ENCODE peak calls at places on chromosome 13, in six cellular contexts. One of them, this sample, is unnamed.

GRCh38 chr13:63041640-63042414 is 1626.2 kb upstream of the PCDH20 start:
- ATAC-seq in naive B cell: no peak
- ATAC-seq in central memory CD8-positive, alpha-beta T cell: no peak
- ATAC-seq in A549: no peak
- ATAC-seq in RWPE2: peak; percentile 61
- ATAC-seq in stimulated activated naive B cell treated with anti-CD40 and anti-IgM and Interleukin-4, amounts not matched to agents 10 μg/mL and 1 μg/mL and 100 μg/mL, for 72 hours: no peak
- ATAC-seq in this sample: no peak

GRCh38 chr13:49097374-49097773 is 121.7 kb downstream of the FNDC3A start:
- ATAC-seq in naive B cell: no peak
- ATAC-seq in central memory CD8-positive, alpha-beta T cell: no peak
- ATAC-seq in A549: peak; percentile 49
- ATAC-seq in RWPE2: peak; percentile 90
- ATAC-seq in stimulated activated naive B cell treated with anti-CD40 and anti-IgM and Interleukin-4, amounts not matched to agents 10 μg/mL and 1 μg/mL and 100 μg/mL, for 72 hours: no peak
- ATAC-seq in this sample: no peak

GRCh38 chr13:74596691-74597090 is 462.5 kb upstream of the KLF12 start:
- ATAC-seq in naive B cell: no peak
- ATAC-seq in central memory CD8-positive, alpha-beta T cell: no peak
- ATAC-seq in A549: no peak
- ATAC-seq in RWPE2: no peak
- ATAC-seq in stimulated activated naive B cell treated with anti-CD40 and anti-IgM and Interleukin-4, amounts not matched to agents 10 μg/mL and 1 μg/mL and 100 μg/mL, for 72 hours: no peak
- ATAC-seq in this sample: no peak

GRCh38 chr13:41533676-41534075 is 76.3 kb downstream of the RGCC start:
- ATAC-seq in naive B cell: no peak
- ATAC-seq in central memory CD8-positive, alpha-beta T cell: no peak
- ATAC-seq in A549: no peak
- ATAC-seq in RWPE2: no peak
- ATAC-seq in stimulated activated naive B cell treated with anti-CD40 and anti-IgM and Interleukin-4, amounts not matched to agents 10 μg/mL and 1 μg/mL and 100 μg/mL, for 72 hours: no peak
- ATAC-seq in this sample: no peak

GRCh38 chr13:32390484-32390883 is 37.4 kb downstream of the N4BP2L1 start:
- ATAC-seq in naive B cell: no peak
- ATAC-seq in central memory CD8-positive, alpha-beta T cell: peak; percentile 30
- ATAC-seq in A549: no peak
- ATAC-seq in RWPE2: no peak
- ATAC-seq in stimulated activated naive B cell treated with anti-CD40 and anti-IgM and Interleukin-4, amounts not matched to agents 10 μg/mL and 1 μg/mL and 100 μg/mL, for 72 hours: no peak
- ATAC-seq in this sample: no peak

GRCh38 chr13:41645313-41645712 is 188.0 kb downstream of the RGCC start:
- ATAC-seq in naive B cell: no peak
- ATAC-seq in central memory CD8-positive, alpha-beta T cell: no peak
- ATAC-seq in A549: no peak
- ATAC-seq in RWPE2: peak; percentile 65
- ATAC-seq in stimulated activated naive B cell treated with anti-CD40 and anti-IgM and Interleukin-4, amounts not matched to agents 10 μg/mL and 1 μg/mL and 100 μg/mL, for 72 hours: no peak
- ATAC-seq in this sample: no peak

GRCh38 chr13:91805605-91806004 is 407.2 kb downstream of the GPC5 start:
- ATAC-seq in naive B cell: no peak
- ATAC-seq in central memory CD8-positive, alpha-beta T cell: no peak
- ATAC-seq in A549: no peak
- ATAC-seq in RWPE2: no peak
- ATAC-seq in stimulated activated naive B cell treated with anti-CD40 and anti-IgM and Interleukin-4, amounts not matched to agents 10 μg/mL and 1 μg/mL and 100 μg/mL, for 72 hours: no peak
- ATAC-seq in this sample: no peak

GRCh38 chr13:76245920-76246319 is 609.8 kb downstream of the LMO7 start:
- ATAC-seq in naive B cell: no peak
- ATAC-seq in central memory CD8-positive, alpha-beta T cell: no peak
- ATAC-seq in A549: no peak
- ATAC-seq in RWPE2: no peak
- ATAC-seq in stimulated activated naive B cell treated with anti-CD40 and anti-IgM and Interleukin-4, amounts not matched to agents 10 μg/mL and 1 μg/mL and 100 μg/mL, for 72 hours: no peak
- ATAC-seq in this sample: no peak

GRCh38 chr13:99875391-99875790 is 96.2 kb downstream of the ZIC5 start:
- ATAC-seq in naive B cell: no peak
- ATAC-seq in central memory CD8-positive, alpha-beta T cell: no peak
- ATAC-seq in A549: no peak
- ATAC-seq in RWPE2: no peak
- ATAC-seq in stimulated activated naive B cell treated with anti-CD40 and anti-IgM and Interleukin-4, amounts not matched to agents 10 μg/mL and 1 μg/mL and 100 μg/mL, for 72 hours: no peak
- ATAC-seq in this sample: no peak

GRCh38 chr13:60427285-60427684 is 30.3 kb downstream of the TDRD3 start:
- ATAC-seq in naive B cell: no peak
- ATAC-seq in central memory CD8-positive, alpha-beta T cell: peak; percentile 57
- ATAC-seq in A549: no peak
- ATAC-seq in RWPE2: no peak
- ATAC-seq in stimulated activated naive B cell treated with anti-CD40 and anti-IgM and Interleukin-4, amounts not matched to agents 10 μg/mL and 1 μg/mL and 100 μg/mL, for 72 hours: no peak
- ATAC-seq in this sample: no peak

GRCh38 chr13:31234729-31235128 is 35.0 kb downstream of the B3GLCT start:
- ATAC-seq in naive B cell: no peak
- ATAC-seq in central memory CD8-positive, alpha-beta T cell: no peak
- ATAC-seq in A549: peak; percentile 81
- ATAC-seq in RWPE2: peak; percentile 50
- ATAC-seq in stimulated activated naive B cell treated with anti-CD40 and anti-IgM and Interleukin-4, amounts not matched to agents 10 μg/mL and 1 μg/mL and 100 μg/mL, for 72 hours: peak; percentile 38
- ATAC-seq in this sample: peak; percentile 39

GRCh38 chr13:85093808-85094207 is 705.4 kb downstream of the SLITRK6 start:
- ATAC-seq in naive B cell: no peak
- ATAC-seq in central memory CD8-positive, alpha-beta T cell: no peak
- ATAC-seq in A549: no peak
- ATAC-seq in RWPE2: no peak
- ATAC-seq in stimulated activated naive B cell treated with anti-CD40 and anti-IgM and Interleukin-4, amounts not matched to agents 10 μg/mL and 1 μg/mL and 100 μg/mL, for 72 hours: no peak
- ATAC-seq in this sample: no peak

GRCh38 chr13:51599444-51600176 is 15.3 kb downstream of the WDFY2 start:
- ATAC-seq in naive B cell: peak; percentile 47
- ATAC-seq in central memory CD8-positive, alpha-beta T cell: no peak
- ATAC-seq in A549: no peak
- ATAC-seq in RWPE2: no peak
- ATAC-seq in stimulated activated naive B cell treated with anti-CD40 and anti-IgM and Interleukin-4, amounts not matched to agents 10 μg/mL and 1 μg/mL and 100 μg/mL, for 72 hours: no peak
- ATAC-seq in this sample: no peak

GRCh38 chr13:95500136-95500718 is 52.3 kb upstream of the CLDN10 start:
- ATAC-seq in naive B cell: no peak
- ATAC-seq in central memory CD8-positive, alpha-beta T cell: no peak
- ATAC-seq in A549: no peak
- ATAC-seq in RWPE2: no peak
- ATAC-seq in stimulated activated naive B cell treated with anti-CD40 and anti-IgM and Interleukin-4, amounts not matched to agents 10 μg/mL and 1 μg/mL and 100 μg/mL, for 72 hours: no peak
- ATAC-seq in this sample: no peak

GRCh38 chr13:90891329-90891728 is 456.2 kb upstream of the MIR17HG start:
- ATAC-seq in naive B cell: no peak
- ATAC-seq in central memory CD8-positive, alpha-beta T cell: no peak
- ATAC-seq in A549: no peak
- ATAC-seq in RWPE2: no peak
- ATAC-seq in stimulated activated naive B cell treated with anti-CD40 and anti-IgM and Interleukin-4, amounts not matched to agents 10 μg/mL and 1 μg/mL and 100 μg/mL, for 72 hours: no peak
- ATAC-seq in this sample: no peak

GRCh38 chr13:26485786-26486185 is 71.7 kb upstream of the WASF3 start:
- ATAC-seq in naive B cell: no peak
- ATAC-seq in central memory CD8-positive, alpha-beta T cell: no peak
- ATAC-seq in A549: no peak
- ATAC-seq in RWPE2: no peak
- ATAC-seq in stimulated activated naive B cell treated with anti-CD40 and anti-IgM and Interleukin-4, amounts not matched to agents 10 μg/mL and 1 μg/mL and 100 μg/mL, for 72 hours: no peak
- ATAC-seq in this sample: no peak